ENCODE peak calls at places on chromosomes 6 and 20, in four cellular contexts. One of them, this sample, is unnamed.

GRCh38 chr20:4043801-4044200 is 28.4 kb upstream of the RNF24 start:
- DNase-seq in left ventricle myocardium inferior: no peak
- DNase-seq in amniotic epithelial cell: no peak
- DNase-seq in left lobe of liver: peak; percentile 15
- DNase-seq in this sample: no peak

GRCh38 chr6:34462561-34462971 is 3.3 kb upstream of the PACSIN1 start:
- DNase-seq in left ventricle myocardium inferior: peak; percentile 62
- DNase-seq in amniotic epithelial cell: no peak
- DNase-seq in left lobe of liver: peak; percentile 82
- DNase-seq in this sample: no peak

GRCh38 chr6:144334150-144334708 is 49.1 kb downstream of the UTRN start:
- DNase-seq in left ventricle myocardium inferior: no peak
- DNase-seq in amniotic epithelial cell: no peak
- DNase-seq in left lobe of liver: no peak
- DNase-seq in this sample: peak; percentile 90

GRCh38 chr20:38728911-38729642 is 4.8 kb downstream of the SLC32A1 start:
- DNase-seq in left ventricle myocardium inferior: no peak
- DNase-seq in amniotic epithelial cell: no peak
- DNase-seq in left lobe of liver: no peak
- DNase-seq in this sample: no peak

GRCh38 chr6:162856885-162857284 is 129.1 kb downstream of the PACRG start:
- DNase-seq in left ventricle myocardium inferior: no peak
- DNase-seq in amniotic epithelial cell: peak; percentile 14
- DNase-seq in left lobe of liver: no peak
- DNase-seq in this sample: no peak

GRCh38 chr6:74347161-74347560 is 651.2 kb downstream of the CD109 start:
- DNase-seq in left ventricle myocardium inferior: no peak
- DNase-seq in amniotic epithelial cell: no peak
- DNase-seq in left lobe of liver: no peak
- DNase-seq in this sample: no peak

GRCh38 chr6:5280926-5281325 is 19.6 kb downstream of the FARS2 start:
- DNase-seq in left ventricle myocardium inferior: no peak
- DNase-seq in amniotic epithelial cell: no peak
- DNase-seq in left lobe of liver: no peak
- DNase-seq in this sample: no peak

GRCh38 chr6:105798057-105798456 is 288.1 kb upstream of the PRDM1 start:
- DNase-seq in left ventricle myocardium inferior: no peak
- DNase-seq in amniotic epithelial cell: peak; percentile 15
- DNase-seq in left lobe of liver: peak; percentile 64
- DNase-seq in this sample: no peak

GRCh38 chr6:126444874-126445273 is 105.0 kb downstream of the CENPW start:
- DNase-seq in left ventricle myocardium inferior: no peak
- DNase-seq in amniotic epithelial cell: peak; percentile 70
- DNase-seq in left lobe of liver: no peak
- DNase-seq in this sample: no peak

GRCh38 chr6:137846772-137847313 is 20.2 kb upstream of the TNFAIP3 start:
- DNase-seq in left ventricle myocardium inferior: peak; percentile 59
- DNase-seq in amniotic epithelial cell: no peak
- DNase-seq in left lobe of liver: no peak
- DNase-seq in this sample: no peak

GRCh38 chr6:21506126-21506525 is 87.4 kb upstream of the SOX4 start:
- DNase-seq in left ventricle myocardium inferior: no peak
- DNase-seq in amniotic epithelial cell: no peak
- DNase-seq in left lobe of liver: no peak
- DNase-seq in this sample: no peak

GRCh38 chr6:132863895-132864294 is 49.5 kb downstream of the RPS12 start:
- DNase-seq in left ventricle myocardium inferior: no peak
- DNase-seq in amniotic epithelial cell: no peak
- DNase-seq in left lobe of liver: no peak
- DNase-seq in this sample: no peak

GRCh38 chr6:165615629-165616028 is 47.4 kb downstream of the PDE10A start:
- DNase-seq in left ventricle myocardium inferior: no peak
- DNase-seq in amniotic epithelial cell: peak; percentile 53
- DNase-seq in left lobe of liver: no peak
- DNase-seq in this sample: no peak

GRCh38 chr6:54903884-54904283 is 57.3 kb downstream of the FAM83B start:
- DNase-seq in left ventricle myocardium inferior: no peak
- DNase-seq in amniotic epithelial cell: no peak
- DNase-seq in left lobe of liver: no peak
- DNase-seq in this sample: no peak

GRCh38 chr6:45574885-45575284 is 197.2 kb upstream of the SUPT3H start:
- DNase-seq in left ventricle myocardium inferior: no peak
- DNase-seq in amniotic epithelial cell: peak; percentile 29
- DNase-seq in left lobe of liver: no peak
- DNase-seq in this sample: no peak

GRCh38 chr20:40692240-40693011 is 3.4 kb upstream of the MAFB start:
- DNase-seq in left ventricle myocardium inferior: no peak
- DNase-seq in amniotic epithelial cell: no peak
- DNase-seq in left lobe of liver: no peak
- DNase-seq in this sample: no peak

GRCh38 chr20:49310695-49311094 is 32.8 kb upstream of the ZNFX1 start:
- DNase-seq in left ventricle myocardium inferior: no peak
- DNase-seq in amniotic epithelial cell: peak; percentile 33
- DNase-seq in left lobe of liver: no peak
- DNase-seq in this sample: no peak

GRCh38 chr6:10084276-10084993 is 330.4 kb downstream of the TFAP2A start:
- DNase-seq in left ventricle myocardium inferior: no peak
- DNase-seq in amniotic epithelial cell: no peak
- DNase-seq in left lobe of liver: no peak
- DNase-seq in this sample: no peak

GRCh38 chr6:133756046-133756445 is 132.9 kb upstream of the TCF21 start:
- DNase-seq in left ventricle myocardium inferior: no peak
- DNase-seq in amniotic epithelial cell: peak; percentile 31
- DNase-seq in left lobe of liver: no peak
- DNase-seq in this sample: no peak

GRCh38 chr20:7571521-7572065 is 368.7 kb downstream of the HAO1 start:
- DNase-seq in left ventricle myocardium inferior: no peak
- DNase-seq in amniotic epithelial cell: no peak
- DNase-seq in left lobe of liver: no peak
- DNase-seq in this sample: no peak

GRCh38 chr20:25867776-25868649 is 171.4 kb upstream of the ZNF337 start:
- DNase-seq in left ventricle myocardium inferior: peak; percentile 83
- DNase-seq in amniotic epithelial cell: peak; percentile 44
- DNase-seq in left lobe of liver: peak; percentile 64
- DNase-seq in this sample: no peak

GRCh38 chr20:4483481-4483880 is 238.2 kb upstream of the PRND start:
- DNase-seq in left ventricle myocardium inferior: no peak
- DNase-seq in amniotic epithelial cell: peak; percentile 80
- DNase-seq in left lobe of liver: no peak
- DNase-seq in this sample: no peak

This sample was measured in NK-92 treated with Interleukin-12 subunit alpha and Interleukin-12 subunit beta, amount 100 ng/mL, for 24 hours.